ENCODE peak calls at places on chromosomes 5 and 9, in ten cellular contexts. Z, R, D, V, C, I, G, A, K and O are unnamed samples.

GRCh38 chr5:2201832-2202231 is 319.1 kb upstream of the IRX4 start:
- DNase-seq in Z (no peak), R (no peak), D (no peak), V (no peak), C (no peak), I (no peak), G (no peak), A (no peak), K (no peak), O (no peak)

GRCh38 chr5:150638053-150638444 is 2.4 kb upstream of the SYNPO start:
- DNase-seq in Z (no peak), R (no peak), D (no peak), V (no peak), C (no peak), I (no peak), G (no peak), A (no peak), K (no peak), O (no peak)

GRCh38 chr5:30605693-30606268 is 587.7 kb upstream of the CDH6 start:
- DNase-seq in Z (no peak), R (no peak), D (no peak), V (no peak), C (no peak), I (no peak), G (no peak), A (no peak), K (no peak), O (no peak)

GRCh38 chr5:43601454-43602260 is 1.3 kb upstream of the NNT start:
- DNase-seq in Z (peak; percentile 56), R (peak; percentile 23), D (no peak), V (no peak), C (peak; percentile 81), I (no peak), G (peak; percentile 4), A (peak; percentile 55), K (no peak), O (peak; percentile 54)

GRCh38 chr5:56110646-56111403 is 116.1 kb upstream of the IL6ST start:
- DNase-seq in Z (peak; percentile 44), R (no peak), D (no peak), V (no peak), C (no peak), I (no peak), G (no peak), A (no peak), K (no peak), O (no peak)

GRCh38 chr5:177447611-177448243 is 1.1 kb downstream of the PRR7 start:
- DNase-seq in Z (peak; percentile 83), R (peak; percentile 15), D (no peak), V (peak; percentile 62), C (peak; percentile 67), I (peak; percentile 93), G (peak; percentile 64), A (peak; percentile 66), K (peak; percentile 49), O (peak; percentile 92)

GRCh38 chr9:129664664-129665007 is 811 bp upstream of the PRRX2 start:
- DNase-seq in Z (no peak), R (no peak), D (no peak), V (no peak), C (no peak), I (no peak), G (no peak), A (no peak), K (no peak), O (no peak)

GRCh38 chr5:115309751-115310370 is 13.4 kb upstream of the CCDC112 start:
- DNase-seq in Z (peak; percentile 42), R (peak; percentile 4), D (peak; percentile 27), V (peak; percentile 61), C (peak; percentile 69), I (no peak), G (no peak), A (peak; percentile 75), K (no peak), O (peak; percentile 14)

GRCh38 chr5:4245511-4245910 is 649.9 kb downstream of the IRX1 start:
- DNase-seq in Z (no peak), R (no peak), D (no peak), V (no peak), C (no peak), I (no peak), G (no peak), A (no peak), K (no peak), O (no peak)

GRCh38 chr9:127720031-127720864 is 4.4 kb downstream of the TTC16 start:
- DNase-seq in Z (no peak), R (no peak), D (peak; percentile 60), V (peak; percentile 18), C (no peak), I (no peak), G (no peak), A (no peak), K (no peak), O (no peak)

GRCh38 chr9:134332266-134332665 is 6.0 kb downstream of the RXRA start:
- DNase-seq in Z (no peak), R (no peak), D (no peak), V (no peak), C (no peak), I (no peak), G (no peak), A (no peak), K (no peak), O (no peak)

GRCh38 chr5:161034456-161034855 is 182.4 kb upstream of the ATP10B start:
- DNase-seq in Z (no peak), R (no peak), D (no peak), V (no peak), C (no peak), I (no peak), G (no peak), A (no peak), K (no peak), O (no peak)

GRCh38 chr5:103209065-103209464 is 49.5 kb upstream of the MACIR start:
- DNase-seq in Z (no peak), R (no peak), D (no peak), V (no peak), C (no peak), I (no peak), G (no peak), A (no peak), K (no peak), O (no peak)

GRCh38 chr9:34570422-34571179 is 18.9 kb downstream of the CNTFR start:
- DNase-seq in Z (no peak), R (peak; percentile 52), D (no peak), V (no peak), C (no peak), I (no peak), G (no peak), A (no peak), K (no peak), O (no peak)

GRCh38 chr9:110979636-110980035 is 58.6 kb downstream of the LPAR1 start:
- DNase-seq in Z (no peak), R (no peak), D (no peak), V (no peak), C (peak; percentile 10), I (no peak), G (no peak), A (no peak), K (no peak), O (no peak)

GRCh38 chr9:114861922-114862605 is 56.2 kb upstream of the TNFSF15 start:
- DNase-seq in Z (no peak), R (no peak), D (no peak), V (no peak), C (peak; percentile 41), I (no peak), G (no peak), A (no peak), K (no peak), O (no peak)

GRCh38 chr5:35247645-35248034 is 17.4 kb upstream of the PRLR start:
- DNase-seq in Z (no peak), R (peak; percentile 99), D (no peak), V (no peak), C (peak; percentile 44), I (peak; percentile 12), G (no peak), A (no peak), K (peak; percentile 9), O (no peak)

GRCh38 chr5:160134332-160134731 is 15.1 kb upstream of the PWWP2A start:
- DNase-seq in Z (no peak), R (no peak), D (no peak), V (no peak), C (no peak), I (no peak), G (no peak), A (no peak), K (no peak), O (no peak)

GRCh38 chr5:96961053-96961452 is 25.2 kb downstream of the LNPEP start:
- DNase-seq in Z (no peak), R (no peak), D (peak; percentile 65), V (peak; percentile 70), C (no peak), I (no peak), G (no peak), A (no peak), K (no peak), O (no peak)